ENCODE peak calls at places on chromosome 2, in four cellular contexts. U is AG09309, W is HFFc6, C is breast epithelium. H is an unnamed sample.

GRCh38 chr2:241891315-241891987 is 21.9 kb downstream of the RTP5 start:
- DNase-seq in U (no peak), W (no peak), C (no peak), H (no peak)

GRCh38 chr2:239548491-239548890 is 147.7 kb upstream of the HDAC4 start:
- DNase-seq in U (no peak), W (no peak), C (peak; percentile 17), H (peak; percentile 20)

GRCh38 chr2:123738643-123739042 is 286.4 kb upstream of the CNTNAP5 start:
- DNase-seq in U (no peak), W (no peak), C (no peak), H (no peak)

GRCh38 chr2:96247009-96247408 is 18.8 kb downstream of the TMEM127 start:
- DNase-seq in U (no peak), W (no peak), C (no peak), H (no peak)

GRCh38 chr2:191625016-191625415 is 52.9 kb upstream of the NABP1 start:
- DNase-seq in U (no peak), W (no peak), C (no peak), H (no peak)

GRCh38 chr2:26922638-26923466 is 47.6 kb upstream of the MAPRE3 start:
- DNase-seq in U (no peak), W (no peak), C (no peak), H (peak; percentile 55)

GRCh38 chr2:27177441-27178351 is 28.9 kb downstream of the TCF23 start:
- DNase-seq in U (no peak), W (no peak), C (no peak), H (no peak)

GRCh38 chr2:10530607-10531239 is 82.6 kb upstream of the ODC1 start:
- DNase-seq in U (no peak), W (no peak), C (peak; percentile 25), H (no peak)

GRCh38 chr2:88690591-88691338 is 708 bp upstream of the RPIA start:
- DNase-seq in U (no peak), W (no peak), C (peak; percentile 62), H (no peak)
- TF ChIP-seq CTCF in U (no peak), W (no peak), C (peak; percentile 53), H (no peak)

GRCh38 chr2:222037211-222037610 is 261.6 kb downstream of the PAX3 start:
- DNase-seq in U (no peak), W (no peak), C (no peak), H (no peak)

GRCh38 chr2:222040333-222040732 is 258.5 kb downstream of the PAX3 start:
- DNase-seq in U (no peak), W (no peak), C (no peak), H (no peak)

GRCh38 chr2:222034058-222034457 is 264.7 kb downstream of the PAX3 start:
- DNase-seq in U (no peak), W (no peak), C (no peak), H (no peak)

GRCh38 chr2:222039821-222040220 is 259.0 kb downstream of the PAX3 start:
- DNase-seq in U (no peak), W (no peak), C (no peak), H (no peak)

GRCh38 chr2:222038086-222038802 is 260.6 kb downstream of the PAX3 start:
- DNase-seq in U (no peak), W (peak; percentile 15), C (no peak), H (no peak)
- TF ChIP-seq CTCF in U (peak; percentile 7), W (peak; percentile 79), C (no peak), H (peak; percentile 54)

DNA sequence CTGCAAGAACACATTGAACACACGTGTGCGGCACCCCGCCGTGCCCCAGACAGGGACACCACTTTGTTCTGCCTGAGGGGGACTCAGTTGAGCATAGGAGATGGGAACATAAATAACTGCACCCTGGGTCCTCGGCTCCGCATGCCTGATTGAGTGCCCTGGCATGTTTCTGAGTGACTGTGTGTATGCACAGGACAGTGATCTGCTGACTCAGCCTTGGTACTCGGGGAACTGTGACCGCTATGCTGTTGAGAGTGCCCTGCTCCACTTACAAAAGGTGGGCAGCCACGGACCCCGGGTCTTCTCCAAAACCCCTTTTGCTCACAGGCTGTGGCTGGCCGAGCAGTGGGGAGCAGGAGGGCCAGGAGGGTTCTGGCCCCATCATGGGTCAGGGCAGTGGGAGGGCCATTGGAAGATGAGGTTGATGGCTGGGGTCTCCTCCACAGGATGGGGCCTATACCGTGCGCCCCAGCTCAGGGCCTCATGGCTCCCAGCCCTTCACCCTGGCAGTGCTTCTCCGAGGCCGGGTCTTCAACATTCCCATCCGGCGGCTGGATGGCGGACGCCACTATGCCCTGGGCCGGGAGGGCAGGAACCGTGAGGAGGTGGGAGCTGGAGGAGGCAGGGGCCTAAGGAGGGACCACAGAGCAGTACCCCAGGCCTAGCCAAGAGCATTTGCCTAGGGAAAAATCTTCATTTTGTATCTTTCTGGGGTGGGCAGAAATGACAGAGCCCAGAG is 16.9 kb downstream of the SH2D6 start:
- DNase-seq in U (no peak), W (no peak), C (no peak), H (no peak)
- TF ChIP-seq CTCF in U (no peak), W (no peak), C (no peak), H (no peak)

GRCh38 chr2:39059366-39059952 is 61.4 kb downstream of the SOS1 start:
- DNase-seq in U (peak; percentile 18), W (peak; percentile 64), C (no peak), H (no peak)
- TF ChIP-seq CTCF in U (no peak), W (peak; percentile 91), C (peak; percentile 68), H (peak; percentile 75)

DNA sequence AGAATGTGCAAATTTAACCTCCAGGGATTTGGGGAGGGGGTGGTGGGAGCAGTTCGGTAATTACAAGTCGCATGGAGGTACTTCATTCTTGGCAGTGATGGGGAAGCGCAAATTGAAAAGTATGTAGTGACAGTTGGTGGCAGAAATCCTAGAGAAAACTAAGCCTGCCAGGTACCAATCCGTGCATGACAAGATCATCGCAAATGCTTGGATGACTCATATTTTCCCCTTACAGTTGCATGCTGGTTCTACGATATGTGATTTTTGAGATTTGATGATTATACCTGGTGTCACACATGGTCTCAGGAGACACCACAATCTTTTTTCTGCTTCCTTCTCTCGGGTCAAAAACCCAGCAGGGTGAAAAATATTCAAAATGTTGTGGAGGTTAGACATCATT is 479.7 kb upstream of the ID2 start:
- DNase-seq in U (no peak), W (no peak), C (no peak), H (no peak)
- TF ChIP-seq CTCF in U (no peak), W (no peak), C (no peak), H (no peak)

DNA sequence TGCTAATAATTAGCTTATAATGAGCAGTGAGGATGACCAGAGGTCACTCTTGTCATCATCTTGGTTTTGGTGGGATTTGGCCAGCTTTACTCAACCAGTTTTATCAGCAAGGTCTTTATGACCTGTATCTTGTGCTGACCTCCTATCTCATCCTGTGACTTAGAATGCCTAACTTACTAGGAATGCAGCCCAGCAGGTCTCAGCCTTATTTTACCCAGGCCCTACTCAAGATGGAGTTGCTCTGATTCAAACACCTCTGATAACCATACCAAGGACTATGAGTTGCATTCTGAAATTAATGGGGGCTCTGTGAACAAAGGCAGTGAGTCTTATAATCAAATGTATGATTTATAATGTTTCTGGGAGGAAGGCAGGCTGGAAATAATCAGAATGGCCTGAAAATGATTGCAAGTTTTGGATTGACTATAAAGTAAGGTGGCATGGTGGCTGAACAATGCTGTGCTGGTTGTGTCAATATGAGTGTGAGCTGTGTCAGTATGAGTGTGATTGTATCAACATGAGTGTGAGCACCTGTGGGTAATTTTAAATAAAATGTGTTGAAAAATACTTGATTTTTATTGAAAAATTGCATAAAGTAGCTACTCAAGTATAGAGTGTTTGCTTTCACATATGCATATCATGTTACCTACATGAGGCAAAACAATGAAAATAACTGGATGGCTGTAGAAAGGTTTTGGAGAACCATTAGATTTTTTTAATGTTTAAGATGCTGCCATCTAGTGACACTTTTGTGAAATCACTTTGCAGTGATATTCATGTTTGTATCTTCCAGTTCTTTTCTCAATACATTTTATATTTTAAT is 103.0 kb downstream of the KYNU start:
- DNase-seq in U (no peak), W (peak; percentile 31), C (no peak), H (no peak)
- TF ChIP-seq CTCF in U (peak; percentile 37), W (peak; percentile 82), C (peak; percentile 57), H (peak; percentile 58)

GRCh38 chr2:195407782-195408181 is 249.2 kb upstream of the SLC39A10 start:
- DNase-seq in U (peak; percentile 11), W (peak; percentile 17), C (no peak), H (no peak)

GRCh38 chr2:195408196-195408595 is 248.8 kb upstream of the SLC39A10 start:
- DNase-seq in U (no peak), W (no peak), C (no peak), H (no peak)

GRCh38 chr2:195408811-195409210 is 248.2 kb upstream of the SLC39A10 start:
- DNase-seq in U (no peak), W (no peak), C (no peak), H (no peak)

GRCh38 chr2:195406886-195407603 is 250.0 kb upstream of the SLC39A10 start:
- DNase-seq in U (no peak), W (no peak), C (no peak), H (no peak)

DNA sequence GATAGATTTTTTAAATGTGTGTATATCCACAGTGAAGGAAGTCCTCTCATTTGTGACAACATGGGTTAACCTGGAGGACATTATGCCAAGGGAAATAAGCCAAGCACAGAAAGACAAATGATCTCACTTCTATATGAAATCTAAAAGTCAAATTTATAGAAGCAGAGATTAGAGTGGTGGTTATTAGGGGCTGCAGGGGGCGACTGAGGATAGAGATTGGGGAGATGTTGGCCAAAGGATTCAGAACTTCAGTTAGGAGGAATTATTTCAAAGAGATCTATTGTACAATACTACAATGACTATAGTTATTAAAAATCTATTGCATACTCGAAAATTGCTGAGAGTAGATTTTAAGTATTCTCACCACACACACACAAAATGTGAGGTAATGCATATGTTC is 252.4 kb upstream of the SLC39A10 start:
- DNase-seq in U (no peak), W (no peak), C (no peak), H (no peak)
- TF ChIP-seq CTCF in U (no peak), W (no peak), C (no peak), H (no peak)

H was measured in nephron progenitor cell.